ENCODE peak calls at places on chromosomes 3 and 15, in ten cellular contexts. B is HepG2, C is MM.1S, Y is pancreas, X is lower lobe of right lung, O is adrenal gland, I is A549, L is transverse colon, R is PC-9, P is fibroblast of lung. J is an unnamed sample.

GRCh38 chr3:181694805-181695660 is 16.7 kb upstream of the SOX2 start:
- DNase-seq in B (no peak), C (no peak), Y (peak; percentile 68), X (peak; percentile 77), O (no peak), I (no peak), L (peak; percentile 32), R (peak; percentile 57), P (peak; percentile 57), J (no peak)

GRCh38 chr15:91885714-91886265 is 32.3 kb downstream of the SLCO3A1 start:
- DNase-seq in B (no peak), C (no peak), Y (no peak), X (no peak), O (peak; percentile 27), I (no peak), L (no peak), R (no peak), P (no peak), J (no peak)

GRCh38 chr3:157182879-157183278 is 22.9 kb upstream of the CCNL1 start:
- DNase-seq in B (no peak), C (no peak), Y (no peak), X (no peak), O (no peak), I (no peak), L (no peak), R (no peak), P (no peak), J (no peak)

GRCh38 chr3:33942483-33943150 is 144.2 kb downstream of the PDCD6IP start:
- DNase-seq in B (no peak), C (no peak), Y (no peak), X (no peak), O (no peak), I (no peak), L (no peak), R (no peak), P (peak; percentile 70), J (no peak)

GRCh38 chr3:177602601-177603136 is 405.4 kb upstream of the TBL1XR1 start:
- DNase-seq in B (no peak), C (no peak), Y (no peak), X (no peak), O (no peak), I (no peak), L (no peak), R (peak; percentile 83), P (peak; percentile 50), J (no peak)

GRCh38 chr3:99319450-99319849 is 318.9 kb upstream of the COL8A1 start:
- DNase-seq in B (no peak), C (no peak), Y (no peak), X (no peak), O (no peak), I (no peak), L (no peak), R (no peak), P (peak; percentile 39), J (no peak)

GRCh38 chr15:45186771-45187577 is 792 bp downstream of the SHF start:
- DNase-seq in B (peak; percentile 28), C (no peak), Y (no peak), X (no peak), O (no peak), I (no peak), L (no peak), R (no peak), P (no peak), J (no peak)

GRCh38 chr3:138396752-138397410 is 37.5 kb upstream of the ESYT3 start:
- DNase-seq in B (no peak), C (no peak), Y (no peak), X (no peak), O (no peak), I (no peak), L (no peak), R (no peak), P (no peak), J (no peak)

DNA sequence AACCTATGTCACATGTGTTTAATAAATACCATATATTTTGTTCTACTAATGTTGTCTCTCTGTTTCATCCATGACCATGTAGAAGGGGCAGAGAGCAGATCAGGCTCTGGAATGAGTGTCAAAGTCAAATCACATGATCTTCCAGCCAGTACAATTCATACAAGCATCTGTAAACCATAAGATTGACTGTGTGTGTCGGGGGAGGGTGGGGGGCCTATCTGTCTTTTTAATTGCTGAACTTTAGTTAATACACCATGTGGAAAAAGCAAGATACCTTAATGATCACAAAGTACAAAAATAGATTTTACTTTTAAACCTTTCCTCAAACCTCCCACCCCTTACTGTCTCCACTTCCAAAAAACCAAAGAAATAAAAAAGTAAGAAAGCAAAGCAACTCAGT is 21.2 kb upstream of the POLR2M start:
- DNase-seq in B (no peak), C (no peak), Y (no peak), X (no peak), O (no peak), I (no peak), L (no peak), R (no peak), P (no peak), J (no peak)
- H3K27ac ChIP-seq in B (no peak overlapping the region), C (no peak overlapping the region), Y (peak overlapping the region; percentile 63), X (no peak overlapping the region), O (no peak overlapping the region), I (no peak overlapping the region), L (no peak overlapping the region), R (no peak overlapping the region), P (no peak overlapping the region), J (no peak overlapping the region)

GRCh38 chr3:11187678-11188077 is 33.4 kb downstream of the HRH1 start:
- DNase-seq in B (no peak), C (no peak), Y (no peak), X (no peak), O (no peak), I (no peak), L (no peak), R (no peak), P (no peak), J (no peak)

GRCh38 chr3:11186771-11187170 is 32.5 kb downstream of the HRH1 start:
- DNase-seq in B (no peak), C (no peak), Y (no peak), X (no peak), O (no peak), I (no peak), L (no peak), R (no peak), P (peak; percentile 24), J (no peak)

GRCh38 chr3:11186318-11186692 is 32.0 kb downstream of the HRH1 start:
- DNase-seq in B (no peak), C (no peak), Y (no peak), X (no peak), O (no peak), I (no peak), L (no peak), R (no peak), P (no peak), J (no peak)

GRCh38 chr3:11185564-11186317 is 31.4 kb downstream of the HRH1 start:
- DNase-seq in B (no peak), C (no peak), Y (peak; percentile 62), X (peak; percentile 82), O (peak; percentile 88), I (peak; percentile 58), L (peak; percentile 75), R (peak; percentile 90), P (peak; percentile 97), J (peak; percentile 78)

DNA sequence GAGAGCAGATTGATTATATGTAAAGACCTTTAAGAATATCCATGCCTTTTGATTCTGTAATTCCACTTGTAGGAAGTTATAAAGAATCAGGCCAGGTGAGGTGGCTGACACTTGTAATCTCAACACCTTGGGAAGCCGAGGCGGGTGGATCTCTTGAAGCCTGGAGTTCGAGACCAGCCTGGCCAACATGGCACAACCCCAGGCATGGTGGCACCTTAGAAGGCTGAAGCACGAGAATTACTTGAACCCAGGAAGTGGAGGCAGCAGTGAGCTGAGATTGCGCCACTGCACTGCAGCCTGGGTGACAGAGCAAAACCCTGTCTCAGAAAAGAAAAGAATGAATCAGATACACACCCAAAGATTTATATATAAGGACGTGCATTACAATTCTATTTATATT is 33.9 kb downstream of the HRH1 start:
- DNase-seq in B (no peak), C (no peak), Y (no peak), X (no peak), O (no peak), I (no peak), L (no peak), R (no peak), P (no peak), J (no peak)
- TF ChIP-seq CTCF in B (no peak), C (no peak), Y (no peak), X (no peak), O (no peak), I (no peak), L (no peak), R (no peak), P (no peak), J (no peak)

GRCh38 chr3:7800006-7800780 is 701.4 kb upstream of the LMCD1 start:
- DNase-seq in B (no peak), C (no peak), Y (no peak), X (no peak), O (no peak), I (no peak), L (no peak), R (no peak), P (peak; percentile 23), J (no peak)
- H3K27ac ChIP-seq in B (no peak overlapping the region), C (no peak overlapping the region), Y (no peak overlapping the region), X (no peak overlapping the region), O (no peak overlapping the region), I (no peak overlapping the region), L (no peak overlapping the region), R (no peak overlapping the region), P (no peak overlapping the region), J (no peak overlapping the region)

GRCh38 chr3:102087236-102087635 is 237.9 kb downstream of the NFKBIZ start:
- DNase-seq in B (no peak), C (no peak), Y (no peak), X (no peak), O (no peak), I (no peak), L (no peak), R (no peak), P (no peak), J (no peak)
- TF ChIP-seq CTCF in B (no peak), C (no peak), Y (no peak), X (no peak), O (no peak), I (no peak), L (no peak), R (no peak), P (no peak), J (no peak)